ENCODE peak calls at places on chromosomes 16 and 17, in nine cellular contexts. One of them, this sample, is unnamed.
A peak's percentile ranks its signal among the peaks of the same experiment; 100 is the strongest.

GRCh38 chr16:26050489-26050888 is 358.7 kb downstream of the HS3ST4 start:
- DNase-seq in ureter: no peak
- DNase-seq in glutamatergic neuron: no peak
- DNase-seq in cardiac septum: no peak
- DNase-seq in fibroblast of mammary gland: no peak
- DNase-seq in stimulated activated effector memory CD8-positive, alpha-beta T cell treated with anti-CD3 and anti-CD28 coated beads, Interleukin-12 subunit alpha, Interleukin-12 subunit beta, amount 100 ng/mL, for 72 hours: no peak
- DNase-seq in uterus: no peak
- DNase-seq in bronchial epithelial cell: no peak
- DNase-seq in GM19239: no peak
- DNase-seq in this sample: no peak

GRCh38 chr16:1757714-1758461 is 13.5 kb downstream of the NME3 start:
- DNase-seq in ureter: no peak
- DNase-seq in glutamatergic neuron: no peak
- DNase-seq in cardiac septum: no peak
- DNase-seq in fibroblast of mammary gland: no peak
- DNase-seq in stimulated activated effector memory CD8-positive, alpha-beta T cell treated with anti-CD3 and anti-CD28 coated beads, Interleukin-12 subunit alpha, Interleukin-12 subunit beta, amount 100 ng/mL, for 72 hours: no peak
- DNase-seq in uterus: no peak
- DNase-seq in bronchial epithelial cell: no peak
- DNase-seq in GM19239: no peak
- DNase-seq in this sample: no peak

GRCh38 chr16:19410435-19411153 is 7.1 kb upstream of the TMC5 start:
- DNase-seq in ureter: peak; percentile 48
- DNase-seq in glutamatergic neuron: peak; percentile 66
- DNase-seq in cardiac septum: no peak
- DNase-seq in fibroblast of mammary gland: no peak
- DNase-seq in stimulated activated effector memory CD8-positive, alpha-beta T cell treated with anti-CD3 and anti-CD28 coated beads, Interleukin-12 subunit alpha, Interleukin-12 subunit beta, amount 100 ng/mL, for 72 hours: no peak
- DNase-seq in uterus: no peak
- DNase-seq in bronchial epithelial cell: no peak
- DNase-seq in GM19239: no peak
- DNase-seq in this sample: peak; percentile 55

GRCh38 chr17:4786111-4786491 is at the start of gene VMO1:
- DNase-seq in ureter: no peak
- DNase-seq in glutamatergic neuron: peak; percentile 58
- DNase-seq in cardiac septum: no peak
- DNase-seq in fibroblast of mammary gland: peak; percentile 33
- DNase-seq in stimulated activated effector memory CD8-positive, alpha-beta T cell treated with anti-CD3 and anti-CD28 coated beads, Interleukin-12 subunit alpha, Interleukin-12 subunit beta, amount 100 ng/mL, for 72 hours: no peak
- DNase-seq in uterus: peak; percentile 37
- DNase-seq in bronchial epithelial cell: no peak
- DNase-seq in GM19239: no peak
- DNase-seq in this sample: no peak

GRCh38 chr17:79632432-79632735 is 21.5 kb upstream of the RBFOX3 start:
- DNase-seq in ureter: peak; percentile 25
- DNase-seq in glutamatergic neuron: no peak
- DNase-seq in cardiac septum: peak; percentile 20
- DNase-seq in fibroblast of mammary gland: no peak
- DNase-seq in stimulated activated effector memory CD8-positive, alpha-beta T cell treated with anti-CD3 and anti-CD28 coated beads, Interleukin-12 subunit alpha, Interleukin-12 subunit beta, amount 100 ng/mL, for 72 hours: no peak
- DNase-seq in uterus: peak; percentile 8
- DNase-seq in bronchial epithelial cell: no peak
- DNase-seq in GM19239: no peak
- DNase-seq in this sample: no peak

GRCh38 chr16:85570735-85571562 is 42.2 kb upstream of the GSE1 start:
- DNase-seq in ureter: no peak
- DNase-seq in glutamatergic neuron: no peak
- DNase-seq in cardiac septum: no peak
- DNase-seq in fibroblast of mammary gland: no peak
- DNase-seq in stimulated activated effector memory CD8-positive, alpha-beta T cell treated with anti-CD3 and anti-CD28 coated beads, Interleukin-12 subunit alpha, Interleukin-12 subunit beta, amount 100 ng/mL, for 72 hours: peak; percentile 61
- DNase-seq in uterus: no peak
- DNase-seq in bronchial epithelial cell: no peak
- DNase-seq in GM19239: peak; percentile 80
- DNase-seq in this sample: no peak

GRCh38 chr17:20073056-20073979 is 64.2 kb downstream of the SPECC1 start:
- DNase-seq in ureter: no peak
- DNase-seq in glutamatergic neuron: no peak
- DNase-seq in cardiac septum: peak; percentile 89
- DNase-seq in fibroblast of mammary gland: peak; percentile 51
- DNase-seq in stimulated activated effector memory CD8-positive, alpha-beta T cell treated with anti-CD3 and anti-CD28 coated beads, Interleukin-12 subunit alpha, Interleukin-12 subunit beta, amount 100 ng/mL, for 72 hours: peak; percentile 69
- DNase-seq in uterus: peak; percentile 45
- DNase-seq in bronchial epithelial cell: no peak
- DNase-seq in GM19239: no peak
- DNase-seq in this sample: peak; percentile 32

GRCh38 chr17:45584092-45585036 is 93.8 kb upstream of the PLEKHM1 start:
- DNase-seq in ureter: peak; percentile 82
- DNase-seq in glutamatergic neuron: peak; percentile 76
- DNase-seq in cardiac septum: peak; percentile 87
- DNase-seq in fibroblast of mammary gland: peak; percentile 37
- DNase-seq in stimulated activated effector memory CD8-positive, alpha-beta T cell treated with anti-CD3 and anti-CD28 coated beads, Interleukin-12 subunit alpha, Interleukin-12 subunit beta, amount 100 ng/mL, for 72 hours: peak; percentile 91
- DNase-seq in uterus: peak; percentile 23
- DNase-seq in bronchial epithelial cell: peak; percentile 50
- DNase-seq in GM19239: peak; percentile 44
- DNase-seq in this sample: peak; percentile 76

GRCh38 chr17:66043419-66043818 is 148.5 kb downstream of the CEP112 start:
- DNase-seq in ureter: no peak
- DNase-seq in glutamatergic neuron: no peak
- DNase-seq in cardiac septum: no peak
- DNase-seq in fibroblast of mammary gland: no peak
- DNase-seq in stimulated activated effector memory CD8-positive, alpha-beta T cell treated with anti-CD3 and anti-CD28 coated beads, Interleukin-12 subunit alpha, Interleukin-12 subunit beta, amount 100 ng/mL, for 72 hours: no peak
- DNase-seq in uterus: no peak
- DNase-seq in bronchial epithelial cell: no peak
- DNase-seq in GM19239: no peak
- DNase-seq in this sample: no peak

GRCh38 chr16:88505405-88506082 is 52.5 kb downstream of the ZFPM1 start:
- DNase-seq in ureter: no peak
- DNase-seq in glutamatergic neuron: peak; percentile 52
- DNase-seq in cardiac septum: no peak
- DNase-seq in fibroblast of mammary gland: peak; percentile 31
- DNase-seq in stimulated activated effector memory CD8-positive, alpha-beta T cell treated with anti-CD3 and anti-CD28 coated beads, Interleukin-12 subunit alpha, Interleukin-12 subunit beta, amount 100 ng/mL, for 72 hours: peak; percentile 74
- DNase-seq in uterus: peak; percentile 37
- DNase-seq in bronchial epithelial cell: peak; percentile 34
- DNase-seq in GM19239: no peak
- DNase-seq in this sample: no peak

GRCh38 chr17:71655542-71655941 is 465.3 kb upstream of the SOX9 start:
- DNase-seq in ureter: no peak
- DNase-seq in glutamatergic neuron: no peak
- DNase-seq in cardiac septum: no peak
- DNase-seq in fibroblast of mammary gland: no peak
- DNase-seq in stimulated activated effector memory CD8-positive, alpha-beta T cell treated with anti-CD3 and anti-CD28 coated beads, Interleukin-12 subunit alpha, Interleukin-12 subunit beta, amount 100 ng/mL, for 72 hours: no peak
- DNase-seq in uterus: no peak
- DNase-seq in bronchial epithelial cell: no peak
- DNase-seq in GM19239: no peak
- DNase-seq in this sample: no peak

GRCh38 chr16:21336231-21336630 is 58.1 kb upstream of the CRYM start:
- DNase-seq in ureter: no peak
- DNase-seq in glutamatergic neuron: no peak
- DNase-seq in cardiac septum: no peak
- DNase-seq in fibroblast of mammary gland: peak; percentile 45
- DNase-seq in stimulated activated effector memory CD8-positive, alpha-beta T cell treated with anti-CD3 and anti-CD28 coated beads, Interleukin-12 subunit alpha, Interleukin-12 subunit beta, amount 100 ng/mL, for 72 hours: no peak
- DNase-seq in uterus: no peak
- DNase-seq in bronchial epithelial cell: peak; percentile 45
- DNase-seq in GM19239: no peak
- DNase-seq in this sample: no peak

GRCh38 chr16:85400305-85401205 is 212.6 kb upstream of the GSE1 start:
- DNase-seq in ureter: peak; percentile 24
- DNase-seq in glutamatergic neuron: no peak
- DNase-seq in cardiac septum: peak; percentile 9
- DNase-seq in fibroblast of mammary gland: no peak
- DNase-seq in stimulated activated effector memory CD8-positive, alpha-beta T cell treated with anti-CD3 and anti-CD28 coated beads, Interleukin-12 subunit alpha, Interleukin-12 subunit beta, amount 100 ng/mL, for 72 hours: no peak
- DNase-seq in uterus: no peak
- DNase-seq in bronchial epithelial cell: no peak
- DNase-seq in GM19239: no peak
- DNase-seq in this sample: no peak

GRCh38 chr17:56506349-56506748 is 87.2 kb upstream of the NOG start:
- DNase-seq in ureter: no peak
- DNase-seq in glutamatergic neuron: no peak
- DNase-seq in cardiac septum: no peak
- DNase-seq in fibroblast of mammary gland: no peak
- DNase-seq in stimulated activated effector memory CD8-positive, alpha-beta T cell treated with anti-CD3 and anti-CD28 coated beads, Interleukin-12 subunit alpha, Interleukin-12 subunit beta, amount 100 ng/mL, for 72 hours: no peak
- DNase-seq in uterus: no peak
- DNase-seq in bronchial epithelial cell: no peak
- DNase-seq in GM19239: no peak
- DNase-seq in this sample: no peak

This sample was measured in breast epithelium.